ENCODE peak calls at places on chromosomes 3 and 15, in ten cellular contexts. E is HL-60; T is testis; N is GM23338; J is fibroblast of pulmonary artery; S is mucosa of descending colon; M is dorsolateral prefrontal cortex; Q is fibroblast of the aortic adventitia; A is coronary artery; U is CD8-positive, alpha-beta T cell. R is an unnamed sample.

GRCh38 chr3:10352146-10352911 is 31.4 kb upstream of the SEC13 start:
- DNase-seq in E (no peak), T (no peak), N (no peak), J (peak; percentile 65), S (no peak), M (no peak), Q (peak; percentile 75), A (no peak), U (no peak), R (peak; percentile 79)

GRCh38 chr3:114775395-114775794 is 371.7 kb downstream of the ZBTB20 start:
- DNase-seq in E (no peak), T (no peak), N (no peak), J (peak; percentile 28), S (no peak), M (no peak), Q (peak; percentile 27), A (no peak), U (no peak), R (no peak)

GRCh38 chr15:74421302-74422245 is 12.2 kb downstream of the SEMA7A start:
- DNase-seq in E (no peak), T (peak; percentile 61), N (no peak), J (no peak), S (no peak), M (peak; percentile 93), Q (no peak), A (no peak), U (no peak), R (no peak)

GRCh38 chr15:100905855-100906254 is 13.3 kb upstream of the LRRK1 start:
- DNase-seq in E (no peak), T (no peak), N (peak; percentile 35), J (no peak), S (no peak), M (no peak), Q (no peak), A (peak; percentile 5), U (no peak), R (no peak)

GRCh38 chr3:66259721-66260255 is 39.0 kb downstream of the SLC25A26 start:
- DNase-seq in E (no peak), T (no peak), N (no peak), J (peak; percentile 29), S (no peak), M (no peak), Q (no peak), A (no peak), U (no peak), R (no peak)

GRCh38 chr3:81929697-81930096 is 168.3 kb upstream of the GBE1 start:
- DNase-seq in E (no peak), T (peak; percentile 28), N (no peak), J (no peak), S (no peak), M (no peak), Q (no peak), A (no peak), U (no peak), R (no peak)

GRCh38 chr3:12363397-12364195 is 74.7 kb downstream of the PPARG start:
- DNase-seq in E (no peak), T (no peak), N (no peak), J (no peak), S (no peak), M (no peak), Q (peak; percentile 16), A (no peak), U (no peak), R (no peak)

GRCh38 chr15:58401991-58402649 is 29.7 kb upstream of the LIPC start:
- DNase-seq in E (no peak), T (no peak), N (no peak), J (peak; percentile 52), S (no peak), M (no peak), Q (peak; percentile 83), A (no peak), U (no peak), R (no peak)

GRCh38 chr15:25091421-25092158 is 136.8 kb downstream of the SNRPN start:
- DNase-seq in E (no peak), T (no peak), N (no peak), J (no peak), S (no peak), M (no peak), Q (no peak), A (peak; percentile 41), U (no peak), R (no peak)

GRCh38 chr3:138197058-138197457 is 10.0 kb downstream of the ARMC8 start:
- DNase-seq in E (no peak), T (peak; percentile 34), N (peak; percentile 62), J (peak; percentile 60), S (no peak), M (no peak), Q (peak; percentile 40), A (no peak), U (no peak), R (peak; percentile 8)

GRCh38 chr3:5053021-5053831 is 68.9 kb upstream of the ARL8B start:
- DNase-seq in E (no peak), T (no peak), N (no peak), J (peak; percentile 36), S (no peak), M (no peak), Q (peak; percentile 66), A (no peak), U (no peak), R (peak; percentile 68)

GRCh38 chr3:38576131-38577088 is 73.1 kb downstream of the SCN5A start:
- DNase-seq in E (no peak), T (peak; percentile 9), N (no peak), J (no peak), S (peak; percentile 29), M (no peak), Q (no peak), A (peak; percentile 66), U (no peak), R (no peak)

GRCh38 chr3:1088503-1088902 is 4.3 kb upstream of the CNTN6 start:
- DNase-seq in E (no peak), T (no peak), N (no peak), J (no peak), S (no peak), M (no peak), Q (no peak), A (no peak), U (no peak), R (no peak)

GRCh38 chr3:160150525-160150924 is 74.7 kb upstream of the C3orf80 start:
- DNase-seq in E (no peak), T (no peak), N (no peak), J (peak; percentile 87), S (no peak), M (no peak), Q (peak; percentile 93), A (no peak), U (no peak), R (peak; percentile 70)

GRCh38 chr3:115292131-115292530 is 145.0 kb upstream of the ZBTB20 start:
- DNase-seq in E (no peak), T (no peak), N (no peak), J (no peak), S (no peak), M (no peak), Q (no peak), A (no peak), U (no peak), R (no peak)

GRCh38 chr15:66706225-66706732 is 4.2 kb downstream of the SMAD6 start:
- DNase-seq in E (no peak), T (peak; percentile 24), N (no peak), J (peak; percentile 68), S (peak; percentile 57), M (no peak), Q (peak; percentile 65), A (no peak), U (no peak), R (peak; percentile 22)
- TF ChIP-seq CTCF in E (no peak), T (peak; percentile 22), N (peak; percentile 62), J (peak; percentile 76), S (no peak), M (no peak), Q (peak; percentile 71), A (peak; percentile 47), U (no peak), R (peak; percentile 84)

GRCh38 chr3:48472923-48473616 is 26.5 kb downstream of the ATRIP start:
- DNase-seq in E (peak; percentile 90), T (peak; percentile 90), N (peak; percentile 99), J (peak; percentile 93), S (peak; percentile 97), M (peak; percentile 86), Q (peak; percentile 92), A (peak; percentile 94), U (peak; percentile 90), R (peak; percentile 84)
- TF ChIP-seq CTCF in E (peak; percentile 12), T (no peak), N (peak; percentile 61), J (peak; percentile 40), S (peak; percentile 35), M (peak; percentile 48), Q (peak; percentile 43), A (no peak), U (no peak), R (peak; percentile 74)

GRCh38 chr15:64144565-64145281 is 6.8 kb upstream of the SNX22 start:
- DNase-seq in E (no peak), T (peak; percentile 11), N (no peak), J (no peak), S (no peak), M (peak; percentile 38), Q (no peak), A (no peak), U (no peak), R (no peak)

GRCh38 chr15:64146041-64146440 is 5.5 kb upstream of the SNX22 start:
- DNase-seq in E (no peak), T (peak; percentile 12), N (no peak), J (no peak), S (no peak), M (no peak), Q (no peak), A (peak; percentile 65), U (no peak), R (no peak)

GRCh38 chr15:64144192-64144564 is 7.4 kb upstream of the SNX22 start:
- DNase-seq in E (no peak), T (peak; percentile 7), N (no peak), J (no peak), S (no peak), M (no peak), Q (no peak), A (no peak), U (no peak), R (no peak)

GRCh38 chr15:64141798-64142512 is 9.6 kb upstream of the SNX22 start:
- DNase-seq in E (no peak), T (no peak), N (no peak), J (no peak), S (no peak), M (peak; percentile 37), Q (no peak), A (no peak), U (no peak), R (no peak)

DNA sequence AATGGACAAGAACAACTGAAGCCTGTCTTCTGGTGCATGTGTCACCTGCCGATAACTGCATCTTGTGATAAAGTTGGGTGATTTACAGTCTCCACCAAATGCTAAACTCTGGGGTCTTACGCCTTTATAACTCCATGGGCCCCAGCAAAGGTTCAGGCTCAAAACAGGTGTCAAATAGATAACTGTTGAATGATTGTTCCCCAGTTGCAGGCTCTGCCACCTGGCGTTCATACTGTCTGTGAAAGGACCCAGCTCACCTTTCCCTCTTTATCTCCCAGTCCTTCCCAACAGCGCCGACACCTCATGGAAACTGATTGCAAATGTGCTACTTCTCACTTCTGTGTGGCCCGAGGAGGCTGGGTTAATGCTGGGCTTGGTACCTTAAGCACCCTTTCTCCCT is 8.3 kb upstream of the SNX22 start:
- DNase-seq in E (no peak), T (peak; percentile 9), N (no peak), J (no peak), S (no peak), M (no peak), Q (no peak), A (no peak), U (no peak), R (no peak)
- TF ChIP-seq CTCF in E (no peak), T (no peak), N (no peak), J (no peak), S (no peak), M (no peak), Q (no peak), A (no peak), U (no peak), R (no peak)

GRCh38 chr15:40937762-40938529 is 8.8 kb downstream of the DLL4 start:
- DNase-seq in E (no peak), T (peak; percentile 70), N (peak; percentile 45), J (no peak), S (no peak), M (no peak), Q (no peak), A (no peak), U (no peak), R (peak; percentile 58)
- TF ChIP-seq CTCF in E (no peak), T (peak; percentile 23), N (peak; percentile 44), J (peak; percentile 12), S (no peak), M (peak; percentile 19), Q (no peak), A (no peak), U (peak; percentile 29), R (peak; percentile 68)